ENCODE peak calls at places on chromosomes 16 and 17, in seven cellular contexts. R is aorta; N is H7; E is AG10803; J is MCF 10A; H is stimulated activated CD8-positive, alpha-beta memory T cell treated with anti-CD3 and anti-CD28 coated beads, Interleukin-7, amount 100 ng/mL, for 1 hour; O is left colon. L is an unnamed sample.

GRCh38 chr17:82524540-82524939 is 5.0 kb downstream of the FOXK2 start:
- DNase-seq in R (no peak), N (no peak), E (no peak), J (no peak), H (no peak), O (no peak), L (no peak)

GRCh38 chr17:66533572-66533971 is 231.2 kb downstream of the PRKCA start:
- DNase-seq in R (no peak), N (peak; percentile 55), E (no peak), J (no peak), H (no peak), O (no peak), L (no peak)

GRCh38 chr17:40458001-40458791 is 14.9 kb downstream of the IGFBP4 start:
- DNase-seq in R (no peak), N (peak; percentile 61), E (peak; percentile 95), J (no peak), H (no peak), O (no peak), L (peak; percentile 75)

GRCh38 chr17:81511550-81511799 is 1.1 kb downstream of the ACTG1 start:
- DNase-seq in R (no peak), N (no peak), E (no peak), J (no peak), H (no peak), O (no peak), L (no peak)

GRCh38 chr16:74991593-74992403 is 6.9 kb upstream of the WDR59 start:
- DNase-seq in R (no peak), N (peak; percentile 36), E (no peak), J (no peak), H (no peak), O (no peak), L (no peak)

GRCh38 chr16:81165411-81166097 is 69.4 kb upstream of the GCSH start:
- DNase-seq in R (no peak), N (no peak), E (no peak), J (no peak), H (no peak), O (no peak), L (no peak)

GRCh38 chr17:76887809-76888208 is 19.6 kb downstream of the MGAT5B start:
- DNase-seq in R (no peak), N (peak; percentile 79), E (no peak), J (no peak), H (no peak), O (no peak), L (no peak)

GRCh38 chr17:17760872-17761550 is 75.8 kb downstream of the SREBF1 start:
- DNase-seq in R (no peak), N (no peak), E (no peak), J (no peak), H (no peak), O (no peak), L (no peak)

GRCh38 chr17:70171159-70171558 is 1.8 kb downstream of the KCNJ2 start:
- DNase-seq in R (no peak), N (no peak), E (no peak), J (no peak), H (no peak), O (no peak), L (no peak)

GRCh38 chr17:8380049-8380448 is 2.9 kb downstream of the RPL26 start:
- DNase-seq in R (no peak), N (no peak), E (no peak), J (no peak), H (no peak), O (no peak), L (no peak)

GRCh38 chr16:84487358-84487757 is 17.1 kb downstream of the MEAK7 start:
- DNase-seq in R (peak; percentile 39), N (no peak), E (no peak), J (no peak), H (no peak), O (no peak), L (no peak)

GRCh38 chr16:70601576-70602575 is 44.5 kb upstream of the IL34 start:
- DNase-seq in R (no peak), N (no peak), E (no peak), J (no peak), H (no peak), O (no peak), L (no peak)

GRCh38 chr17:59267776-59268175 is 47.5 kb downstream of the GDPD1 start:
- DNase-seq in R (no peak), N (no peak), E (no peak), J (no peak), H (no peak), O (no peak), L (no peak)

GRCh38 chr17:81685108-81685507 is 1.3 kb downstream of the HGS start:
- DNase-seq in R (no peak), N (peak; percentile 52), E (peak; percentile 58), J (peak; percentile 65), H (no peak), O (no peak), L (no peak)

GRCh38 chr16:74736531-74737157 is 36.0 kb upstream of the MLKL start:
- DNase-seq in R (no peak), N (peak; percentile 35), E (no peak), J (no peak), H (no peak), O (no peak), L (no peak)

GRCh38 chr17:37476431-37477130 is 13.1 kb upstream of the DUSP14 start:
- DNase-seq in R (no peak), N (no peak), E (peak; percentile 82), J (no peak), H (no peak), O (no peak), L (no peak)

GRCh38 chr16:55297910-55298175 is 26.2 kb upstream of the IRX6 start:
- DNase-seq in R (no peak), N (no peak), E (peak; percentile 67), J (peak; percentile 45), H (no peak), O (no peak), L (peak; percentile 17)

GRCh38 chr17:72846399-72846798 is 246.1 kb downstream of the SLC39A11 start:
- DNase-seq in R (no peak), N (no peak), E (no peak), J (no peak), H (no peak), O (no peak), L (no peak)

GRCh38 chr16:68230176-68230571 is 5.8 kb downstream of the ESRP2 start:
- DNase-seq in R (no peak), N (no peak), E (no peak), J (no peak), H (no peak), O (no peak), L (no peak)

GRCh38 chr17:43766413-43767052 is 7.9 kb upstream of the SOST start:
- DNase-seq in R (peak; percentile 92), N (peak; percentile 79), E (peak; percentile 47), J (peak; percentile 69), H (peak; percentile 22), O (no peak), L (no peak)

GRCh38 chr17:7318121-7318860 is 3.1 kb upstream of the GPS2 start:
- DNase-seq in R (no peak), N (peak; percentile 35), E (no peak), J (no peak), H (no peak), O (no peak), L (no peak)

GRCh38 chr16:17270111-17270510 is 200.6 kb downstream of the XYLT1 start:
- DNase-seq in R (no peak), N (no peak), E (no peak), J (no peak), H (no peak), O (peak; percentile 36), L (no peak)

GRCh38 chr16:79334127-79334526 is 266.4 kb downstream of the MAF start:
- DNase-seq in R (no peak), N (peak; percentile 74), E (no peak), J (peak; percentile 26), H (no peak), O (no peak), L (no peak)

GRCh38 chr17:44794699-44795413 is 35.2 kb downstream of the GJC1 start:
- DNase-seq in R (no peak), N (peak; percentile 29), E (peak; percentile 89), J (peak; percentile 47), H (no peak), O (no peak), L (peak; percentile 83)

GRCh38 chr16:16102738-16103137 is 120.6 kb downstream of the ABCC6 start:
- DNase-seq in R (no peak), N (no peak), E (no peak), J (no peak), H (no peak), O (no peak), L (no peak)

GRCh38 chr17:81342700-81343070 is 47.6 kb upstream of the SLC38A10 start:
- DNase-seq in R (peak; percentile 74), N (peak; percentile 91), E (no peak), J (no peak), H (no peak), O (no peak), L (no peak)

GRCh38 chr16:3577302-3577752 is at the start of gene NLRC3:
- DNase-seq in R (no peak), N (peak; percentile 61), E (no peak), J (no peak), H (peak; percentile 7), O (no peak), L (no peak)

GRCh38 chr17:62933986-62934385 is 32.0 kb upstream of the TANC2 start:
- DNase-seq in R (no peak), N (no peak), E (peak; percentile 58), J (no peak), H (no peak), O (no peak), L (no peak)

GRCh38 chr16:48049832-48050231 is 106.0 kb downstream of the ABCC12 start:
- DNase-seq in R (no peak), N (no peak), E (no peak), J (no peak), H (no peak), O (no peak), L (no peak)

GRCh38 chr17:58947411-58948208 is 159.1 kb downstream of the TRIM37 start:
- DNase-seq in R (no peak), N (no peak), E (no peak), J (no peak), H (no peak), O (no peak), L (no peak)

GRCh38 chr16:5349101-5349500 is 251.5 kb upstream of the EEF2KMT start:
- DNase-seq in R (no peak), N (no peak), E (no peak), J (no peak), H (no peak), O (no peak), L (no peak)

GRCh38 chr16:25135239-25135878 is 23.8 kb downstream of the LCMT1 start:
- DNase-seq in R (no peak), N (no peak), E (peak; percentile 43), J (peak; percentile 36), H (no peak), O (peak; percentile 38), L (peak; percentile 17)

GRCh38 chr16:57623251-57624043 is 5.0 kb upstream of the ADGRG1 start:
- DNase-seq in R (peak; percentile 67), N (peak; percentile 82), E (no peak), J (peak; percentile 93), H (no peak), O (peak; percentile 66), L (no peak)

GRCh38 chr17:45070809-45071208 is 9.7 kb downstream of the NMT1 start:
- DNase-seq in R (no peak), N (no peak), E (no peak), J (no peak), H (no peak), O (no peak), L (no peak)

GRCh38 chr17:50689251-50689650 is 18.5 kb downstream of the ANKRD40 start:
- DNase-seq in R (no peak), N (peak; percentile 53), E (peak; percentile 61), J (peak; percentile 80), H (no peak), O (no peak), L (no peak)

GRCh38 chr17:57810740-57811632 is 38.9 kb downstream of the MRPS23 start:
- DNase-seq in R (peak; percentile 77), N (peak; percentile 32), E (peak; percentile 59), J (no peak), H (no peak), O (no peak), L (no peak)

GRCh38 chr16:85674828-85675227 is 13.9 kb downstream of the GINS2 start:
- DNase-seq in R (no peak), N (peak; percentile 9), E (no peak), J (no peak), H (no peak), O (no peak), L (no peak)

GRCh38 chr16:70656065-70656711 is 9.8 kb downstream of the IL34 start:
- DNase-seq in R (peak; percentile 33), N (no peak), E (no peak), J (no peak), H (no peak), O (no peak), L (no peak)